ENCODE peak calls at places on chromosomes 4 and X, in nine cellular contexts. R, S, A, G, J, K, P, C and I are unnamed samples.

GRCh38 chrX:133365886-133366611 is 49.2 kb downstream of the GPC4 start:
- DNase-seq in R (no peak), S (no peak), J (no peak), A (no peak), K (no peak), G (no peak), P (no peak), C (no peak), I (no peak)

GRCh38 chrX:85627363-85627762 is 247.9 kb upstream of the POF1B start:
- DNase-seq in C (no peak), P (peak), G (no peak), S (no peak), A (no peak), K (peak), J (no peak), R (no peak), I (no peak)

GRCh38 chrX:132592880-132593279 is 104.0 kb upstream of the MBNL3 start:
- DNase-seq in C (no peak), K (peak), J (no peak), G (no peak), R (peak), P (peak), S (no peak), A (no peak), I (no peak)

GRCh38 chrX:141787655-141788054 is 50.5 kb upstream of the MAGEC3 start:
- DNase-seq in C (no peak), R (no peak), J (no peak), S (no peak), K (no peak), G (no peak), A (no peak), P (no peak), I (no peak)

GRCh38 chrX:74525116-74525515 is 89.3 kb downstream of the RLIM start:
- DNase-seq in A (no peak), S (no peak), J (no peak), P (no peak), C (no peak), R (no peak), K (no peak), G (no peak), I (no peak)

GRCh38 chr4:54318904-54319303 is 89.8 kb downstream of the PDGFRA start:
- DNase-seq in A (no peak), G (peak), S (no peak), K (no peak), C (no peak), J (no peak), P (no peak), R (no peak), I (no peak)

GRCh38 chr4:134201216-134202098 is at the start of gene PABPC4L:
- DNase-seq in C (no peak), J (peak), A (peak), K (peak), G (peak), P (no peak), S (peak), R (peak), I (no peak)

GRCh38 chrX:107483976-107484726 is 34.7 kb downstream of the FRMPD3 start:
- DNase-seq in J (peak), C (no peak), R (no peak), G (no peak), P (peak), K (no peak), S (no peak), A (no peak), I (no peak)

GRCh38 chrX:112687189-112687691 is 7.5 kb upstream of the LHFPL1 start:
- DNase-seq in A (no peak), P (no peak), S (no peak), C (no peak), G (peak), J (no peak), R (peak), K (no peak), I (no peak)

GRCh38 chrX:47321386-47321785 is 49.0 kb upstream of the ZNF157 start:
- DNase-seq in K (peak), C (no peak), J (peak), P (no peak), A (peak), S (peak), G (no peak), R (peak), I (peak)

GRCh38 chrX:72045141-72045540 is 86.6 kb downstream of the RTL5 start:
- DNase-seq in G (no peak), J (no peak), C (no peak), R (no peak), S (peak), K (no peak), A (no peak), P (no peak), I (no peak)

GRCh38 chrX:84197550-84197949 is 9.6 kb upstream of the RPS6KA6 start:
- DNase-seq in G (no peak), A (no peak), J (no peak), K (no peak), P (no peak), S (no peak), C (no peak), R (no peak), I (no peak)

GRCh38 chrX:65406532-65406931 is 128.1 kb downstream of the LAS1L start:
- DNase-seq in K (no peak), J (no peak), P (no peak), G (no peak), S (no peak), A (no peak), R (no peak), C (no peak), I (no peak)

GRCh38 chrX:149563359-149563758 is 13.6 kb upstream of the HSFX3 start:
- DNase-seq in A (no peak), K (no peak), J (no peak), R (no peak), P (no peak), S (no peak), C (no peak), G (no peak), I (no peak)

GRCh38 chrX:72123471-72124185 is 8.1 kb downstream of the RTL5 start:
- DNase-seq in R (peak), P (no peak), S (peak), A (no peak), G (no peak), C (no peak), J (peak), K (no peak), I (no peak)

GRCh38 chrX:100743009-100743615 is 11.2 kb upstream of the SYTL4 start:
- DNase-seq in A (no peak), G (peak), C (no peak), K (no peak), R (no peak), S (no peak), J (no peak), P (no peak), I (no peak)

GRCh38 chrX:9638871-9639270 is 126.8 kb downstream of the GPR143 start:
- DNase-seq in P (no peak), C (no peak), S (no peak), J (no peak), G (no peak), R (no peak), K (no peak), A (no peak), I (no peak)

GRCh38 chrX:134520860-134521390 is 61.0 kb downstream of the HPRT1 start:
- DNase-seq in A (no peak), R (peak), C (no peak), G (peak), S (no peak), P (peak), J (no peak), K (peak), I (no peak)

GRCh38 chr4:3399277-3400194 is 42.2 kb upstream of the HGFAC start:
- DNase-seq in P (no peak), C (no peak), J (no peak), A (no peak), G (no peak), K (no peak), R (no peak), S (no peak), I (no peak)

GRCh38 chr4:40269133-40269532 is 66.0 kb upstream of the CHRNA9 start:
- DNase-seq in R (no peak), J (no peak), C (no peak), A (no peak), G (no peak), P (no peak), S (no peak), K (no peak), I (no peak)

GRCh38 chr4:65416875-65417274 is 253.4 kb downstream of the EPHA5 start:
- DNase-seq in R (no peak), S (no peak), A (no peak), C (no peak), J (no peak), G (no peak), K (peak), P (peak), I (no peak)

GRCh38 chr4:146381263-146381872 is 140.4 kb downstream of the SLC10A7 start:
- DNase-seq in G (no peak), P (no peak), C (no peak), R (no peak), S (no peak), A (no peak), J (no peak), K (no peak), I (no peak)

GRCh38 chr4:6620891-6621555 is 19.5 kb upstream of the MRFAP1 start:
- DNase-seq in R (no peak), G (no peak), K (no peak), A (no peak), P (no peak), C (no peak), S (no peak), J (peak), I (no peak)

GRCh38 chr4:185254434-185254833 is 45.0 kb downstream of the SNX25 start:
- DNase-seq in R (no peak), G (no peak), P (peak), S (no peak), K (no peak), J (no peak), A (no peak), C (peak), I (no peak)

GRCh38 chr4:36308150-36308549 is 26.7 kb downstream of the DTHD1 start:
- DNase-seq in J (no peak), S (no peak), P (no peak), C (no peak), G (no peak), R (no peak), K (no peak), A (no peak), I (no peak)

GRCh38 chrX:24574743-24575142 is 72.4 kb downstream of the PCYT1B start:
- DNase-seq in J (no peak), K (no peak), R (no peak), S (no peak), A (no peak), P (no peak), G (no peak), C (no peak), I (no peak)

GRCh38 chr4:32645653-32646052 is 1925.5 kb downstream of the PCDH7 start:
- DNase-seq in A (no peak), J (no peak), S (no peak), C (no peak), P (no peak), G (no peak), K (no peak), R (no peak), I (no peak)